ENCODE peak calls at places on chromosome 1, in eight cellular contexts. A is stomach, R is brain microvascular endothelial cell, K is IMR-90, M is uterus, L is GM12865, E is fibroblast of mammary gland, Y is cardiac fibroblast. X is an unnamed sample.

GRCh38 chr1:109490029-109490933 is 3.6 kb upstream of the CYB561D1 start:
- DNase-seq in L (peak; percentile 74), Y (peak; percentile 74), E (peak; percentile 63), R (peak; percentile 62), A (peak; percentile 75), K (peak; percentile 60), M (peak; percentile 71), X (no peak)

GRCh38 chr1:47481936-47482335 is 44.1 kb downstream of the FOXD2 start:
- DNase-seq in M (no peak), K (no peak), A (no peak), R (no peak), Y (no peak), E (no peak), L (no peak), X (no peak)

GRCh38 chr1:95974586-95974985 is 740.6 kb downstream of the RWDD3 start:
- DNase-seq in E (peak; percentile 18), K (peak; percentile 3), L (no peak), A (no peak), Y (no peak), R (no peak), M (no peak), X (peak; percentile 52)

GRCh38 chr1:58941471-58942289 is 157.8 kb upstream of the JUN start:
- DNase-seq in Y (no peak), R (no peak), A (peak; percentile 40), M (no peak), E (no peak), K (no peak), L (peak; percentile 33), X (no peak)

GRCh38 chr1:18879791-18880309 is 20.4 kb upstream of the TAS1R2 start:
- DNase-seq in E (no peak), R (no peak), A (no peak), L (no peak), Y (no peak), K (no peak), M (no peak), X (no peak)

GRCh38 chr1:154191990-154192450 is at the start of gene TPM3:
- DNase-seq in L (no peak), K (no peak), R (no peak), M (no peak), A (no peak), Y (peak; percentile 83), E (no peak), X (no peak)

GRCh38 chr1:192905049-192905448 is 96.2 kb downstream of the RGS2 start:
- DNase-seq in M (no peak), Y (peak; percentile 81), A (no peak), R (no peak), L (no peak), K (no peak), E (peak; percentile 63), X (no peak)

GRCh38 chr1:119047040-119047438 is 58.9 kb upstream of the TBX15 start:
- DNase-seq in Y (peak; percentile 48), K (peak; percentile 35), L (no peak), E (peak; percentile 12), A (no peak), R (no peak), M (no peak), X (no peak)

GRCh38 chr1:152034654-152035405 is 2.0 kb downstream of the S100A11 start:
- DNase-seq in A (peak; percentile 61), M (peak; percentile 47), E (peak; percentile 81), L (peak; percentile 79), Y (peak; percentile 89), K (peak; percentile 59), R (peak; percentile 54), X (no peak)

GRCh38 chr1:170790651-170791071 is 126.7 kb downstream of the PRRX1 start:
- DNase-seq in K (peak; percentile 75), M (no peak), E (peak; percentile 65), A (no peak), R (peak; percentile 24), Y (peak; percentile 85), L (no peak), X (no peak)

GRCh38 chr1:57424231-57425027 is 569 bp upstream of the DAB1 start:
- DNase-seq in A (peak; percentile 31), E (peak; percentile 29), L (no peak), R (peak; percentile 15), Y (peak; percentile 20), M (no peak), K (peak; percentile 41), X (no peak)

GRCh38 chr1:15028117-15028516 is 125.4 kb upstream of the TMEM51 start:
- DNase-seq in A (no peak), Y (peak; percentile 18), L (no peak), E (peak; percentile 75), K (peak; percentile 85), M (peak; percentile 29), R (peak; percentile 71), X (peak; percentile 98)

GRCh38 chr1:202283379-202283844 is 58.3 kb downstream of the UBE2T start:
- DNase-seq in E (peak; percentile 96), K (peak; percentile 75), L (no peak), Y (peak; percentile 49), M (no peak), R (no peak), A (no peak), X (peak; percentile 78)

GRCh38 chr1:85328713-85329376 is 52.4 kb upstream of the BCL10 start:
- DNase-seq in Y (peak; percentile 99), L (no peak), A (no peak), R (peak; percentile 98), E (peak; percentile 96), K (peak; percentile 99), M (no peak), X (peak; percentile 99)

GRCh38 chr1:58735591-58735990 is 35.7 kb upstream of the MYSM1 start:
- DNase-seq in M (no peak), R (no peak), Y (no peak), A (no peak), L (no peak), E (no peak), K (no peak), X (no peak)

GRCh38 chr1:94013331-94013925 is 104.2 kb upstream of the GCLM start:
- DNase-seq in E (no peak), M (no peak), Y (no peak), A (no peak), L (no peak), K (no peak), R (no peak), X (no peak)

GRCh38 chr1:6448749-6449631 is 17.0 kb downstream of the TNFRSF25 start:
- DNase-seq in A (peak; percentile 50), K (no peak), E (no peak), L (no peak), Y (no peak), M (no peak), R (no peak), X (no peak)

GRCh38 chr1:11053758-11054137 is 6.1 kb downstream of the SRM start:
- DNase-seq in K (peak; percentile 25), R (no peak), Y (no peak), A (no peak), E (peak; percentile 31), L (peak; percentile 35), M (no peak), X (no peak)

DNA sequence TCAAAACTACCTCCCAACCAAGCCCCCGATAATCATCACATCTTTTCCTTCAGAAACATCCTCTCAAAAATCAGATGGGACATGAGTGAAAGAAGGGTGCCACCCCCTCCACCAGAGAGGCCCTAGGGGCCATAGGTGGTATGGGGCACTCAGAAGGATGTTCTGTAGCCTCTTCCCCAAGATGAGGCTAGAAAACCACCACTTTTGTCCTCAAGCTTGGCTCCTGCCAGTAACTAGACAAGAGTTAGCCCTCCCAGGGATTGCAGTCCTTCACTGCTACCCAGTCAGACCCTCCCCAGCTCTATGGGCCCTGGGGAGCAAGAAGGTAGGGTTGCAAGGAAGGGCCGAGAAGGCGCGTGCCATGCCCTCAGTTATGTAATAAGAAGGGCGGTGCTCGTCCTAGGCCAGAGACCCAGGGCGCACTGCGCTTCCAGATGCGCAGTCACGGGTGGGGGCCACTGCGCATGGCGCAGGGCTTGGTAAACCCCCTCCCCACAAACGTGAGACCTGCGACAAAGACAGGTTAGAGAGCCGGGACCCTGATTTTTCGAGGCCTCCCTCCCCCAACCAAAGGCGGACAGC is 69.7 kb downstream of the CD46 start:
- DNase-seq in Y (no peak), E (no peak), A (no peak), K (no peak), L (peak; percentile 43), M (no peak), R (no peak), X (no peak)
- TF ChIP-seq CTCF in Y (no peak), E (no peak), A (no peak), K (no peak), L (no peak), M (no peak), R (no peak), X (no peak)

GRCh38 chr1:101137144-101138126 is 99.4 kb upstream of the S1PR1 start:
- DNase-seq in M (no peak), K (peak; percentile 57), R (peak; percentile 54), E (peak; percentile 59), L (peak; percentile 49), A (no peak), Y (peak; percentile 76), X (peak; percentile 38)
- H3K4me3 ChIP-seq in M (no peak overlapping the region), K (no peak overlapping the region), R (no peak overlapping the region), E (no peak overlapping the region), L (no peak overlapping the region), A (no peak overlapping the region), Y (no peak overlapping the region), X (no peak overlapping the region)

DNA sequence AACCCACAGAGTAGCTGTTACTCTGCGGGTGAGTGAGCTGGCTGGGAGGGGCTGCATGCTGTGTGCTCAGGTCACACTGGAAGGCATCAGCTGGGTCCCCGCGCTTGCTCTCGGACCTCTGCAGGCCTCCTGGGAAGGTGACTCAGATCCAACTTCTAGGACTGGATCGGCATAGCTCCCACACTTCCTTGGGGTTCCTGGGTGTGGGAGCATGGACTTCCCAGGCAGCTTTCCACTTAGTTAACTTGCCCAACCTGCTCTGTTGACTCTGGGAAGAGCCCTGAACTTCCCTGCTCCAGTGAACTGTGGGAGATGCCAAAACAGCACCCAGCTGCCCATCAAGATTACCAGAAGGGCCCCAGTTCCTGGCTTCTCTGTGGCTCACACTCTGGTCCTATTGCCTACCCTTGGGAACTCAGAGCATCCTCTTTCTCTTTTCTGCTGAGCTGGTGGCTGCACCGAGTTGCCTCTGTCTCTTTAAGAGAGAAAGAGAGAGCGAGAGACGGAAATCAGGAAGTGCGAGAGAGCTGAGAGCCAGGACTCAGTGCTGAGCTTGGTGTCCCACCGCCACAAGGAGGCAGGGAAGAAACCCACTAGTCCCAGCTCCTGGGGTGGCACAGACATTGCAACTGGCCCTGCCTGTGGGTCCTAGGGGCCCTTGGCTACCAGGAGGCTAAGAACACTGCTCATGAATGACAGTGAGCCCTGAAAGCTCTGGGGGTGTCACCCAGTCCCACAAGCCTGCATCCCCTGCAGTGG is at the start of gene IKBKE:
- DNase-seq in L (peak; percentile 82), E (peak; percentile 69), M (peak; percentile 34), A (peak; percentile 67), K (peak; percentile 73), Y (peak; percentile 72), R (peak; percentile 62), X (no peak)
- TF ChIP-seq CTCF in L (peak; percentile 16), E (peak; percentile 33), M (peak; percentile 12), A (no peak), K (peak; percentile 33), Y (peak; percentile 42), R (peak; percentile 60), X (peak; percentile 48)

DNA sequence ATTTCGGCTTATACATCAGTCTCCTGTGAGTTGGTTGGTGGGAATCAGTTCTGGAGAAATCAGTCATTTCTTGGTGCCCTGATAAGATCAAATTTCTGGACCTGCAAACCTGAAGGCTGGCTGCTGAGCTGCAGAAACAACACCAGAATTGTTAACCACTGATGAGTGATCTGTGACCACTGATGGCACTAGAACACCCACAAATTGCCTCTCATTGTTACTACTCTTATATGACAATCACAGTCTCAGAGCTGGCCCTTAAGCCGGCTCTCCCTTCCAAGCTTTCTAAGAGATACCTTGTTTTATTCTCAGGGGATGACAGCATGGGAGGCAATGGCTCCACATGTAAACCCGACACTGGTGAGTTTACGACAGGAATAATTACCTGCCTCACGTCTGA is 1.9 kb downstream of the C1orf162 start:
- DNase-seq in Y (no peak), M (no peak), K (no peak), R (no peak), E (no peak), A (no peak), L (peak; percentile 43), X (no peak)
- H3K4me3 ChIP-seq in Y (no peak overlapping the region), M (no peak overlapping the region), K (no peak overlapping the region), R (no peak overlapping the region), E (no peak overlapping the region), A (no peak overlapping the region), L (no peak overlapping the region), X (no peak overlapping the region)

X was measured in kidney epithelial cell.